ENCODE peak calls at places on chromosomes 5 and 9, in five cellular contexts. One of them, this sample, is unnamed. For H3K4me1, the result is how much of the 10 kb centered on the place peaks cover.

GRCh38 chr5:87169300-87169991 is 98.2 kb upstream of the RASA1 start:
- DNase-seq in tibial nerve: no peak
- DNase-seq in cardiac muscle cell: no peak
- DNase-seq in A673: no peak
- DNase-seq in uterus: no peak
- DNase-seq in this sample: no peak

GRCh38 chr9:108756746-108757490 is 98.9 kb downstream of the ACTL7B start:
- DNase-seq in tibial nerve: no peak
- DNase-seq in cardiac muscle cell: no peak
- DNase-seq in A673: peak
- DNase-seq in uterus: no peak
- DNase-seq in this sample: no peak

GRCh38 chr9:127200106-127200862 is 64.3 kb upstream of the GARNL3 start:
- DNase-seq in tibial nerve: no peak
- DNase-seq in cardiac muscle cell: no peak
- DNase-seq in A673: no peak
- DNase-seq in uterus: no peak
- DNase-seq in this sample: no peak

GRCh38 chr5:154603978-154604679 is 126.1 kb upstream of the HAND1 start:
- DNase-seq in tibial nerve: no peak
- DNase-seq in cardiac muscle cell: peak
- DNase-seq in A673: no peak
- DNase-seq in uterus: no peak
- DNase-seq in this sample: peak

GRCh38 chr5:59034498-59035186 is 451.8 kb downstream of the RAB3C start:
- DNase-seq in tibial nerve: no peak
- DNase-seq in cardiac muscle cell: peak
- DNase-seq in A673: peak
- DNase-seq in uterus: no peak
- DNase-seq in this sample: peak

GRCh38 chr9:19975499-19975898 is 186.7 kb upstream of the SLC24A2 start:
- DNase-seq in tibial nerve: no peak
- DNase-seq in cardiac muscle cell: no peak
- DNase-seq in A673: no peak
- DNase-seq in uterus: no peak
- DNase-seq in this sample: no peak

GRCh38 chr9:132572921-132573320 is 9.5 kb upstream of the BARHL1 start:
- DNase-seq in tibial nerve: no peak
- DNase-seq in cardiac muscle cell: peak
- DNase-seq in A673: no peak
- DNase-seq in uterus: no peak
- DNase-seq in this sample: peak

GRCh38 chr5:35404701-35405100 is 174.4 kb upstream of the PRLR start:
- DNase-seq in tibial nerve: no peak
- DNase-seq in cardiac muscle cell: no peak
- DNase-seq in A673: no peak
- DNase-seq in uterus: no peak
- DNase-seq in this sample: no peak

GRCh38 chr9:127968717-127969383 is 11.9 kb downstream of the EEIG1 start:
- DNase-seq in tibial nerve: no peak
- DNase-seq in cardiac muscle cell: no peak
- DNase-seq in A673: no peak
- DNase-seq in uterus: peak
- DNase-seq in this sample: peak

GRCh38 chr9:95382433-95382832 is 64.9 kb upstream of the FANCC start:
- DNase-seq in tibial nerve: no peak
- DNase-seq in cardiac muscle cell: no peak
- DNase-seq in A673: no peak
- DNase-seq in uterus: no peak
- DNase-seq in this sample: no peak

GRCh38 chr9:16337322-16338029 is 533.0 kb downstream of the BNC2 start:
- DNase-seq in tibial nerve: no peak
- DNase-seq in cardiac muscle cell: no peak
- DNase-seq in A673: no peak
- DNase-seq in uterus: no peak
- DNase-seq in this sample: no peak

GRCh38 chr5:6443326-6443725 is 5.3 kb upstream of the UBE2QL1 start:
- DNase-seq in tibial nerve: no peak
- DNase-seq in cardiac muscle cell: no peak
- DNase-seq in A673: no peak
- DNase-seq in uterus: no peak
- DNase-seq in this sample: no peak

GRCh38 chr9:120032639-120033038 is 547.3 kb downstream of the CDK5RAP2 start:
- DNase-seq in tibial nerve: no peak
- DNase-seq in cardiac muscle cell: no peak
- DNase-seq in A673: no peak
- DNase-seq in uterus: no peak
- DNase-seq in this sample: peak

GRCh38 chr9:134930404-134930803 is 12.7 kb upstream of the FCN1 start:
- DNase-seq in tibial nerve: no peak
- DNase-seq in cardiac muscle cell: no peak
- DNase-seq in A673: no peak
- DNase-seq in uterus: no peak
- DNase-seq in this sample: no peak

GRCh38 chr5:19200251-19200650 is 787.7 kb downstream of the CDH18 start:
- DNase-seq in tibial nerve: no peak
- DNase-seq in cardiac muscle cell: no peak
- DNase-seq in A673: no peak
- DNase-seq in uterus: no peak
- DNase-seq in this sample: no peak

GRCh38 chr9:26975728-26976707 is 19.8 kb downstream of the IFT74 start:
- DNase-seq in tibial nerve: peak
- DNase-seq in cardiac muscle cell: peak
- DNase-seq in A673: peak
- DNase-seq in uterus: no peak
- DNase-seq in this sample: peak

GRCh38 chr5:5954199-5954598 is 424.1 kb downstream of the MED10 start:
- DNase-seq in tibial nerve: no peak
- DNase-seq in cardiac muscle cell: no peak
- DNase-seq in A673: no peak
- DNase-seq in uterus: no peak
- DNase-seq in this sample: no peak

GRCh38 chr5:139711067-139711851 is 63.1 kb downstream of the CXXC5 start:
- DNase-seq in tibial nerve: no peak
- DNase-seq in cardiac muscle cell: peak
- DNase-seq in A673: peak
- DNase-seq in uterus: no peak
- DNase-seq in this sample: peak
- TF ChIP-seq CTCF in tibial nerve: no peak
- TF ChIP-seq CTCF in cardiac muscle cell: peak
- TF ChIP-seq CTCF in A673: peak
- TF ChIP-seq CTCF in uterus: no peak
- TF ChIP-seq CTCF in this sample: peak

DNA sequence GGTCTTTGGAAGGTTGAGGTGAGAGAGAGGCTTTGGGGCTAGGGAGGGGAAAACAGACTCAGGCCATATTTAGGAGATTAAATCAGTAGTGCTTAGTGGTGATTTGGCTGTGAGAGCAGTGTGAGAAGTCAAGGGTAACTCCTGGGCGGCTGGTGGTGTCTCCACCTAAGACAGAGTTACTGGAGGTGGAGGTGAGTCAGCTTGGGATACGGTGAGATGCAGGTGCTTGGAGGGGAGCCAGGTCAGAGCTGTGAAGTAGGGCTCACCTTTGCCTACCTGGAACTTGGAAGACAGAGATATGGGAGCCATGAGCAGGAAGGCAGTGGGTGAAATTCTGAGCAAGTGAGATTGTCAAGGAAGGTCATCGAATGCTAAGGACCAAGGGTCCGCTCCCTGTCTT is 24.5 kb downstream of the RGS3 start:
- DNase-seq in tibial nerve: no peak
- DNase-seq in cardiac muscle cell: no peak
- DNase-seq in A673: no peak
- DNase-seq in uterus: no peak
- DNase-seq in this sample: no peak
- H3K4me1 ChIP-seq in tibial nerve: under half
- H3K4me1 ChIP-seq in cardiac muscle cell: under half
- H3K4me1 ChIP-seq in A673: under half
- H3K4me1 ChIP-seq in uterus: under half
- H3K4me1 ChIP-seq in this sample: under half

GRCh38 chr5:146066968-146067367 is 38.4 kb downstream of the PLAC8L1 start:
- DNase-seq in tibial nerve: no peak
- DNase-seq in cardiac muscle cell: no peak
- DNase-seq in A673: no peak
- DNase-seq in uterus: no peak
- DNase-seq in this sample: no peak
- TF ChIP-seq CTCF in tibial nerve: no peak
- TF ChIP-seq CTCF in cardiac muscle cell: no peak
- TF ChIP-seq CTCF in A673: no peak
- TF ChIP-seq CTCF in uterus: no peak
- TF ChIP-seq CTCF in this sample: no peak

GRCh38 chr5:57184322-57184721 is 10.5 kb downstream of the GPBP1 start:
- DNase-seq in tibial nerve: no peak
- DNase-seq in cardiac muscle cell: no peak
- DNase-seq in A673: no peak
- DNase-seq in uterus: no peak
- DNase-seq in this sample: no peak

GRCh38 chr5:57181151-57181550 is 7.3 kb downstream of the GPBP1 start:
- DNase-seq in tibial nerve: no peak
- DNase-seq in cardiac muscle cell: no peak
- DNase-seq in A673: no peak
- DNase-seq in uterus: no peak
- DNase-seq in this sample: no peak

GRCh38 chr5:57190593-57190992 is 16.7 kb downstream of the GPBP1 start:
- DNase-seq in tibial nerve: no peak
- DNase-seq in cardiac muscle cell: no peak
- DNase-seq in A673: no peak
- DNase-seq in uterus: no peak
- DNase-seq in this sample: no peak

GRCh38 chr5:57186194-57186593 is 12.3 kb downstream of the GPBP1 start:
- DNase-seq in tibial nerve: no peak
- DNase-seq in cardiac muscle cell: no peak
- DNase-seq in A673: no peak
- DNase-seq in uterus: no peak
- DNase-seq in this sample: no peak

DNA sequence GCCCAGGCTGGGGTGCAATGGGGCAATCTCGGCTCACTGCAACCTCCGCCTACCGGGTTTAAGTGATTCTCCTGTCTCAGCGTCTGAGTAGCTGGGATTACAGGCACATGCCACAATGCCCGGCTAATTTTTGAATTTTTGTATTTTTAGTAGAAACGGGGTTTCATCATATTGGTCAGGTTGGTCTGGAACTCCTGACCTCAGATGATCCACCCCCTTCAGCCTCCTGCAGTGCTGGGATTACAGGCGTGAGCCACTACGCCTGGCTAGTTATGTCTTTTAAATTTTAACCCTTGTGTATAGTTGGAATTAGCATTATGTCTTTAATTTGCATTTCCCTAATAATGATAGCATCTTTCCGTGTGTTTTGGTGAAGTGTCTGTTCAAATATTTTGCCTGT is 11.4 kb downstream of the GPBP1 start:
- DNase-seq in tibial nerve: no peak
- DNase-seq in cardiac muscle cell: no peak
- DNase-seq in A673: no peak
- DNase-seq in uterus: no peak
- DNase-seq in this sample: no peak
- H3K4me1 ChIP-seq in tibial nerve: under half
- H3K4me1 ChIP-seq in cardiac muscle cell: under half
- H3K4me1 ChIP-seq in A673: under half
- H3K4me1 ChIP-seq in uterus: under half
- H3K4me1 ChIP-seq in this sample: under half

GRCh38 chr5:179833056-179833708 is 12.5 kb downstream of the SQSTM1 start:
- DNase-seq in tibial nerve: no peak
- DNase-seq in cardiac muscle cell: no peak
- DNase-seq in A673: no peak
- DNase-seq in uterus: no peak
- DNase-seq in this sample: no peak

GRCh38 chr5:179829732-179830435 is 9.2 kb downstream of the SQSTM1 start:
- DNase-seq in tibial nerve: no peak
- DNase-seq in cardiac muscle cell: no peak
- DNase-seq in A673: no peak
- DNase-seq in uterus: no peak
- DNase-seq in this sample: no peak

GRCh38 chr5:179833709-179834070 is 13.0 kb downstream of the SQSTM1 start:
- DNase-seq in tibial nerve: no peak
- DNase-seq in cardiac muscle cell: no peak
- DNase-seq in A673: no peak
- DNase-seq in uterus: no peak
- DNase-seq in this sample: no peak

GRCh38 chr5:179834120-179834519 is 13.4 kb downstream of the SQSTM1 start:
- DNase-seq in tibial nerve: no peak
- DNase-seq in cardiac muscle cell: no peak
- DNase-seq in A673: no peak
- DNase-seq in uterus: no peak
- DNase-seq in this sample: no peak

GRCh38 chr5:179832039-179832745 is 11.5 kb downstream of the SQSTM1 start:
- DNase-seq in tibial nerve: no peak
- DNase-seq in cardiac muscle cell: no peak
- DNase-seq in A673: no peak
- DNase-seq in uterus: no peak
- DNase-seq in this sample: no peak
- TF ChIP-seq CTCF in tibial nerve: no peak
- TF ChIP-seq CTCF in cardiac muscle cell: no peak
- TF ChIP-seq CTCF in A673: no peak
- TF ChIP-seq CTCF in uterus: no peak
- TF ChIP-seq CTCF in this sample: no peak

GRCh38 chr9:107737610-107737986 is 248.0 kb upstream of the KLF4 start:
- DNase-seq in tibial nerve: no peak
- DNase-seq in cardiac muscle cell: no peak
- DNase-seq in A673: no peak
- DNase-seq in uterus: no peak
- DNase-seq in this sample: no peak
- H3K4me1 ChIP-seq in tibial nerve: under half
- H3K4me1 ChIP-seq in cardiac muscle cell: under half
- H3K4me1 ChIP-seq in A673: under half
- H3K4me1 ChIP-seq in uterus: under half
- H3K4me1 ChIP-seq in this sample: under half

GRCh38 chr5:96112703-96113102 is 151.1 kb upstream of the ELL2 start:
- DNase-seq in tibial nerve: no peak
- DNase-seq in cardiac muscle cell: no peak
- DNase-seq in A673: no peak
- DNase-seq in uterus: no peak
- DNase-seq in this sample: no peak

GRCh38 chr5:96110289-96110688 is 148.6 kb upstream of the ELL2 start:
- DNase-seq in tibial nerve: no peak
- DNase-seq in cardiac muscle cell: no peak
- DNase-seq in A673: no peak
- DNase-seq in uterus: no peak
- DNase-seq in this sample: no peak

GRCh38 chr5:96113170-96113939 is 151.7 kb upstream of the ELL2 start:
- DNase-seq in tibial nerve: no peak
- DNase-seq in cardiac muscle cell: no peak
- DNase-seq in A673: no peak
- DNase-seq in uterus: no peak
- DNase-seq in this sample: no peak

GRCh38 chr5:96112123-96112670 is 150.5 kb upstream of the ELL2 start:
- DNase-seq in tibial nerve: no peak
- DNase-seq in cardiac muscle cell: no peak
- DNase-seq in A673: no peak
- DNase-seq in uterus: no peak
- DNase-seq in this sample: no peak

GRCh38 chr5:96111080-96111756 is 149.6 kb upstream of the ELL2 start:
- DNase-seq in tibial nerve: no peak
- DNase-seq in cardiac muscle cell: no peak
- DNase-seq in A673: no peak
- DNase-seq in uterus: no peak
- DNase-seq in this sample: no peak
- TF ChIP-seq CTCF in tibial nerve: no peak
- TF ChIP-seq CTCF in cardiac muscle cell: no peak
- TF ChIP-seq CTCF in A673: no peak
- TF ChIP-seq CTCF in uterus: no peak
- TF ChIP-seq CTCF in this sample: no peak